ENCODE peak calls at places on chromosomes 4 and X, in six cellular contexts. P is activated CD4-positive, alpha-beta T cell treated with anti-CD3 and anti-CD28 coated beads, Interleukin-2, amount 50 U/mL, for 24 hours; X is Calu3; M is D341Med; R is NCI-H1092; J is RPMI8226. Y is an unnamed sample.

GRCh38 chr4:15956179-15956850 is 6.7 kb downstream of the FGFBP2 start:
- DNase-seq in M (peak; percentile 80), J (peak; percentile 76), X (peak; percentile 85), R (peak; percentile 63), P (peak; percentile 82), Y (peak; percentile 76)

GRCh38 chr4:139403457-139403856 is 50.5 kb upstream of the RAB33B start:
- DNase-seq in X (no peak), R (no peak), M (peak; percentile 27), J (no peak), P (no peak), Y (no peak)

GRCh38 chr4:109294006-109294405 is 8.5 kb downstream of the COL25A1 start:
- DNase-seq in M (peak; percentile 60), R (no peak), X (peak; percentile 2), J (peak; percentile 38), P (no peak), Y (no peak)

GRCh38 chr4:36716874-36717273 is 435.5 kb downstream of the DTHD1 start:
- DNase-seq in J (no peak), P (no peak), M (no peak), X (no peak), R (no peak), Y (no peak)

GRCh38 chrX:86102341-86102740 is 45.9 kb upstream of the DACH2 start:
- DNase-seq in X (no peak), R (no peak), M (no peak), P (no peak), J (no peak), Y (no peak)

GRCh38 chrX:19715711-19716638 is 171.4 kb downstream of the SH3KBP1 start:
- DNase-seq in M (no peak), P (no peak), X (no peak), J (no peak), R (peak; percentile 25), Y (no peak)

GRCh38 chrX:39854772-39855747 is 242.7 kb downstream of the BCOR start:
- DNase-seq in R (no peak), P (peak; percentile 72), M (no peak), X (no peak), J (peak; percentile 74), Y (no peak)

GRCh38 chrX:32116047-32116446 is 1044.2 kb upstream of the FTHL17 start:
- DNase-seq in R (no peak), J (no peak), P (no peak), X (peak; percentile 1), M (no peak), Y (no peak)

GRCh38 chr4:127505203-127505602 is 127.6 kb upstream of the INTU start:
- DNase-seq in R (peak; percentile 6), J (peak; percentile 16), M (no peak), X (peak; percentile 2), P (no peak), Y (no peak)

GRCh38 chrX:15293471-15293870 is 22.0 kb downstream of the ASB11 start:
- DNase-seq in R (no peak), X (no peak), M (no peak), P (no peak), J (no peak), Y (no peak)

GRCh38 chr4:41069838-41070237 is 144.5 kb downstream of the APBB2 start:
- DNase-seq in P (no peak), J (no peak), M (no peak), R (peak; percentile 37), X (no peak), Y (peak; percentile 93)

GRCh38 chr4:8905773-8906667 is 34.4 kb upstream of the HMX1 start:
- DNase-seq in M (peak; percentile 15), X (no peak), P (no peak), J (no peak), R (no peak), Y (no peak)

GRCh38 chr4:118969359-118969758 is 80.7 kb downstream of the SYNPO2 start:
- DNase-seq in M (peak; percentile 62), X (peak; percentile 37), J (peak; percentile 13), R (peak; percentile 18), P (no peak), Y (peak; percentile 15)

GRCh38 chr4:13678186-13678924 is 50.8 kb upstream of the BOD1L1 start:
- DNase-seq in X (no peak), R (no peak), M (no peak), P (no peak), J (no peak), Y (no peak)

GRCh38 chrX:136768469-136769084 is 12.2 kb downstream of the ARHGEF6 start:
- DNase-seq in R (no peak), J (no peak), M (no peak), P (no peak), X (no peak), Y (peak; percentile 33)

GRCh38 chrX:148958896-148959295 is 458.5 kb downstream of the AFF2 start:
- DNase-seq in M (no peak), R (no peak), J (no peak), X (no peak), P (no peak), Y (no peak)

GRCh38 chrX:75038925-75039324 is 113.7 kb upstream of the NEXMIF start:
- DNase-seq in P (no peak), R (no peak), M (no peak), J (peak; percentile 11), X (no peak), Y (no peak)

GRCh38 chrX:129360175-129360574 is 163.1 kb downstream of the SMARCA1 start:
- DNase-seq in X (peak; percentile 56), M (peak; percentile 51), J (peak; percentile 79), R (peak; percentile 46), P (peak; percentile 27), Y (peak; percentile 39)

GRCh38 chr4:158170691-158171455 is 2.0 kb downstream of the GASK1B start:
- DNase-seq in M (peak; percentile 27), X (peak; percentile 71), R (no peak), P (no peak), J (peak; percentile 7), Y (no peak)

GRCh38 chr4:186192068-186192751 is 843 bp downstream of the CYP4V2 start:
- DNase-seq in M (no peak), J (peak; percentile 29), X (peak; percentile 17), P (peak; percentile 24), R (peak; percentile 25), Y (peak; percentile 37)

GRCh38 chr4:118964891-118965411 is 76.3 kb downstream of the SYNPO2 start:
- DNase-seq in X (no peak), M (no peak), P (no peak), J (no peak), R (no peak), Y (no peak)

GRCh38 chr4:138948918-138949317 is 66.7 kb upstream of the NOCT start:
- DNase-seq in J (no peak), R (no peak), M (no peak), X (no peak), P (no peak), Y (no peak)

GRCh38 chrX:107629533-107629909 is 1.2 kb downstream of the PRPS1 start:
- DNase-seq in M (peak; percentile 24), J (peak; percentile 52), R (no peak), X (peak; percentile 18), P (no peak), Y (peak; percentile 12)

GRCh38 chrX:144592036-144592435 is 655.3 kb upstream of the SPANXN1 start:
- DNase-seq in M (no peak), R (no peak), X (no peak), P (no peak), J (peak; percentile 3), Y (no peak)

GRCh38 chr4:25727711-25728493 is 72.3 kb downstream of the SLC34A2 start:
- DNase-seq in J (no peak), M (no peak), X (no peak), R (no peak), P (no peak), Y (peak; percentile 34)

GRCh38 chr4:57206172-57206571 is 96.0 kb upstream of the IGFBP7 start:
- DNase-seq in X (no peak), P (no peak), M (no peak), J (no peak), R (no peak), Y (no peak)

GRCh38 chrX:31546130-31546529 is 474.3 kb upstream of the FTHL17 start:
- DNase-seq in X (peak; percentile 1), R (no peak), M (no peak), J (peak; percentile 23), P (no peak), Y (no peak)

GRCh38 chrX:150212672-150213480 is 150.2 kb upstream of the MAMLD1 start:
- DNase-seq in R (no peak), J (no peak), M (no peak), P (no peak), X (no peak), Y (no peak)

GRCh38 chr4:61555789-61556188 is 355.7 kb downstream of the ADGRL3 start:
- DNase-seq in R (no peak), X (peak; percentile 35), M (no peak), J (no peak), P (no peak), Y (no peak)

GRCh38 chr4:118807659-118808058 is 28.3 kb downstream of the SEC24D start:
- DNase-seq in M (no peak), X (no peak), J (no peak), P (no peak), R (no peak), Y (no peak)

GRCh38 chr4:3416821-3417221 is 24.9 kb upstream of the HGFAC start:
- DNase-seq in J (no peak), X (no peak), M (no peak), R (no peak), P (no peak), Y (no peak)

GRCh38 chr4:2357821-2358745 is 60.4 kb downstream of the ZFYVE28 start:
- DNase-seq in P (no peak), X (no peak), M (peak; percentile 30), R (no peak), J (no peak), Y (no peak)

GRCh38 chr4:184573701-184574100 is 75.5 kb downstream of the CASP3 start:
- DNase-seq in J (no peak), P (no peak), M (no peak), X (no peak), R (no peak), Y (no peak)

GRCh38 chr4:95362906-95363578 is 185.7 kb downstream of the UNC5C start:
- DNase-seq in J (peak; percentile 13), P (no peak), R (no peak), M (peak; percentile 69), X (no peak), Y (no peak)

GRCh38 chr4:164700471-164700870 is 53.5 kb upstream of the SMIM31 start:
- DNase-seq in M (peak; percentile 37), R (peak; percentile 8), P (no peak), X (peak; percentile 20), J (peak; percentile 23), Y (peak; percentile 15)

GRCh38 chrX:125203737-125204578 is 115.7 kb upstream of the TEX13C start:
- DNase-seq in M (peak; percentile 50), X (no peak), P (no peak), R (no peak), J (no peak), Y (peak; percentile 84)